ENCODE peak calls at places on chromosomes 16 and 17, in ten cellular contexts. S is naive B cell; L is CD8-positive, alpha-beta T cell; B is iris pigment epithelial cell; W is heart left ventricle; K is activated gamma-delta T cell treated with Interleukin-2 at 50 U/mL for 16 hours; D is 8988T; Z is PC-9; A is NCI-H1436; Y is T-cell. E is an unnamed sample.

GRCh38 chr17:36546418-36547093 is 1.8 kb downstream of the GGNBP2 start:
- DNase-seq in S (no peak), L (no peak), B (peak), W (no peak), K (no peak), D (no peak), Z (no peak), A (no peak), Y (no peak), E (no peak)

GRCh38 chr17:82942166-82943130 is 102.6 kb upstream of the ZNF750 start:
- DNase-seq in S (no peak), L (no peak), B (no peak), W (peak), K (no peak), D (no peak), Z (no peak), A (no peak), Y (no peak), E (no peak)

GRCh38 chr17:59627269-59627668 is 7.6 kb downstream of the CLTC start:
- DNase-seq in S (no peak), L (no peak), B (peak), W (no peak), K (no peak), D (no peak), Z (no peak), A (no peak), Y (no peak), E (peak)

GRCh38 chr16:24178496-24178895 is 77.6 kb upstream of the CACNG3 start:
- DNase-seq in S (no peak), L (no peak), B (no peak), W (no peak), K (peak), D (no peak), Z (no peak), A (no peak), Y (no peak), E (no peak)

GRCh38 chr16:49632111-49632797 is 223.7 kb downstream of the ZNF423 start:
- DNase-seq in S (no peak), L (no peak), B (no peak), W (no peak), K (no peak), D (peak), Z (no peak), A (no peak), Y (no peak), E (no peak)

GRCh38 chr16:87099001-87099740 is 218.0 kb downstream of the C16orf95 start:
- DNase-seq in S (no peak), L (no peak), B (no peak), W (no peak), K (no peak), D (no peak), Z (no peak), A (no peak), Y (no peak), E (no peak)

GRCh38 chr17:2212328-2212981 is 91.1 kb downstream of the SMG6 start:
- DNase-seq in S (no peak), L (no peak), B (peak), W (no peak), K (no peak), D (no peak), Z (peak), A (no peak), Y (no peak), E (peak)

GRCh38 chr17:8311131-8311790 is 1.2 kb downstream of the ARHGEF15 start:
- DNase-seq in S (no peak), L (no peak), B (no peak), W (peak), K (no peak), D (no peak), Z (no peak), A (no peak), Y (no peak), E (no peak)

GRCh38 chr17:82821554-82821953 is 18.3 kb downstream of the ZNF750 start:
- DNase-seq in S (no peak), L (no peak), B (no peak), W (no peak), K (no peak), D (no peak), Z (no peak), A (no peak), Y (no peak), E (no peak)

GRCh38 chr16:85928411-85928820 is 29.5 kb downstream of the IRF8 start:
- DNase-seq in S (no peak), L (no peak), B (peak), W (no peak), K (no peak), D (no peak), Z (no peak), A (no peak), Y (no peak), E (peak)

GRCh38 chr17:39660397-39661043 is 4.6 kb upstream of the TCAP start:
- DNase-seq in S (no peak), L (no peak), B (no peak), W (no peak), K (no peak), D (no peak), Z (no peak), A (no peak), Y (no peak), E (no peak)

GRCh38 chr17:50518265-50519023 is 10.2 kb downstream of the MYCBPAP start:
- DNase-seq in S (no peak), L (no peak), B (peak), W (no peak), K (no peak), D (no peak), Z (no peak), A (no peak), Y (no peak), E (no peak)

GRCh38 chr17:61175298-61176142 is 224.1 kb upstream of the TBX2 start:
- DNase-seq in S (no peak), L (no peak), B (no peak), W (no peak), K (no peak), D (no peak), Z (no peak), A (no peak), Y (no peak), E (no peak)

GRCh38 chr17:31424944-31425582 is 33.6 kb downstream of the RAB11FIP4 start:
- DNase-seq in S (no peak), L (no peak), B (peak), W (no peak), K (no peak), D (no peak), Z (no peak), A (peak), Y (no peak), E (no peak)

GRCh38 chr17:44198721-44199552 is 747 bp downstream of the ATXN7L3 start:
- DNase-seq in S (peak), L (no peak), B (peak), W (peak), K (peak), D (no peak), Z (no peak), A (peak), Y (peak), E (peak)

GRCh38 chr17:20304961-20305360 is 162.4 kb downstream of the LGALS9B start:
- DNase-seq in S (no peak), L (no peak), B (no peak), W (no peak), K (no peak), D (no peak), Z (no peak), A (no peak), Y (no peak), E (no peak)

GRCh38 chr16:13553453-13553985 is 366.4 kb upstream of the ERCC4 start:
- DNase-seq in S (no peak), L (no peak), B (no peak), W (no peak), K (no peak), D (no peak), Z (no peak), A (no peak), Y (no peak), E (no peak)

GRCh38 chr17:3037259-3037658 is 26.1 kb downstream of the OR1D5 start:
- DNase-seq in S (no peak), L (no peak), B (no peak), W (no peak), K (no peak), D (no peak), Z (no peak), A (no peak), Y (no peak), E (no peak)